ENCODE peak calls at places on chromosomes 1 and 21, in six cellular contexts. V is mesenchymal stem cell, C is H9, R is fibroblast of lung, H is IMR-90, K is trophoblast cell. J is an unnamed sample.

GRCh38 chr1:53957231-53957818 is 11.2 kb downstream of the LRRC42 start:
- DNase-seq in V (peak; percentile 51), R (peak; percentile 75), K (peak; percentile 76), C (no peak), H (peak; percentile 64), J (no peak)

GRCh38 chr1:41383094-41383852 is 22.0 kb downstream of the FOXO6 start:
- DNase-seq in V (peak; percentile 80), H (peak; percentile 31), R (peak; percentile 55), C (no peak), K (no peak), J (no peak)

GRCh38 chr1:176187001-176187400 is 20.1 kb downstream of the COP1 start:
- DNase-seq in V (peak; percentile 13), K (no peak), R (no peak), H (no peak), C (no peak), J (no peak)

GRCh38 chr1:58287894-58288623 is 258.5 kb downstream of the OMA1 start:
- DNase-seq in H (no peak), C (no peak), V (no peak), K (no peak), R (no peak), J (no peak)

GRCh38 chr1:32215629-32216505 is 6.3 kb downstream of the TMEM234 start:
- DNase-seq in H (peak; percentile 66), R (peak; percentile 47), V (peak; percentile 76), K (peak; percentile 43), C (peak; percentile 77), J (no peak)

GRCh38 chr1:230869499-230869898 is 1.2 kb upstream of the C1orf198 start:
- DNase-seq in H (peak; percentile 71), K (no peak), R (peak; percentile 74), V (peak; percentile 46), C (no peak), J (no peak)

GRCh38 chr1:94335950-94336349 is 82.2 kb upstream of the ABCD3 start:
- DNase-seq in R (peak; percentile 87), H (peak; percentile 95), C (peak; percentile 67), K (peak; percentile 71), V (peak; percentile 90), J (no peak)

GRCh38 chr1:64572222-64572900 is 102.4 kb downstream of the CACHD1 start:
- DNase-seq in R (no peak), C (peak; percentile 56), V (no peak), H (no peak), K (no peak), J (no peak)

GRCh38 chr1:32684167-32684811 is 18.3 kb downstream of the SYNC start:
- DNase-seq in C (no peak), V (peak; percentile 23), H (peak; percentile 74), K (no peak), R (peak; percentile 37), J (peak; percentile 22)

GRCh38 chr1:64302971-64303370 is 99.5 kb downstream of the UBE2U start:
- DNase-seq in K (no peak), R (peak; percentile 73), H (peak; percentile 20), C (no peak), V (no peak), J (no peak)

GRCh38 chr21:26840912-26841311 is 4.3 kb downstream of the ADAMTS1 start:
- DNase-seq in R (peak; percentile 76), H (peak; percentile 76), C (no peak), V (peak; percentile 68), K (peak; percentile 79), J (no peak)

GRCh38 chr1:167802235-167802634 is 80.5 kb downstream of the MPZL1 start:
- DNase-seq in K (no peak), C (no peak), H (no peak), V (no peak), R (no peak), J (no peak)

GRCh38 chr1:58977595-58977994 is 193.7 kb upstream of the JUN start:
- DNase-seq in V (no peak), K (no peak), R (no peak), C (no peak), H (no peak), J (no peak)

GRCh38 chr1:102550729-102551384 is 554.1 kb upstream of the OLFM3 start:
- DNase-seq in K (peak; percentile 6), H (peak; percentile 9), R (peak; percentile 8), V (peak; percentile 27), C (peak; percentile 90), J (no peak)

GRCh38 chr1:227712648-227713047 is 22.5 kb downstream of the JMJD4 start:
- DNase-seq in K (no peak), V (no peak), C (no peak), H (no peak), R (no peak), J (no peak)

GRCh38 chr1:8374812-8375211 is 56.9 kb downstream of the SLC45A1 start:
- DNase-seq in K (no peak), C (peak; percentile 62), R (peak; percentile 28), H (peak; percentile 56), V (no peak), J (no peak)
- H3K9ac ChIP-seq in K (no peak overlapping the region), C (no peak overlapping the region), R (no peak overlapping the region), H (no peak overlapping the region), V (peak overlapping the region; percentile 79), J (no peak overlapping the region)

DNA sequence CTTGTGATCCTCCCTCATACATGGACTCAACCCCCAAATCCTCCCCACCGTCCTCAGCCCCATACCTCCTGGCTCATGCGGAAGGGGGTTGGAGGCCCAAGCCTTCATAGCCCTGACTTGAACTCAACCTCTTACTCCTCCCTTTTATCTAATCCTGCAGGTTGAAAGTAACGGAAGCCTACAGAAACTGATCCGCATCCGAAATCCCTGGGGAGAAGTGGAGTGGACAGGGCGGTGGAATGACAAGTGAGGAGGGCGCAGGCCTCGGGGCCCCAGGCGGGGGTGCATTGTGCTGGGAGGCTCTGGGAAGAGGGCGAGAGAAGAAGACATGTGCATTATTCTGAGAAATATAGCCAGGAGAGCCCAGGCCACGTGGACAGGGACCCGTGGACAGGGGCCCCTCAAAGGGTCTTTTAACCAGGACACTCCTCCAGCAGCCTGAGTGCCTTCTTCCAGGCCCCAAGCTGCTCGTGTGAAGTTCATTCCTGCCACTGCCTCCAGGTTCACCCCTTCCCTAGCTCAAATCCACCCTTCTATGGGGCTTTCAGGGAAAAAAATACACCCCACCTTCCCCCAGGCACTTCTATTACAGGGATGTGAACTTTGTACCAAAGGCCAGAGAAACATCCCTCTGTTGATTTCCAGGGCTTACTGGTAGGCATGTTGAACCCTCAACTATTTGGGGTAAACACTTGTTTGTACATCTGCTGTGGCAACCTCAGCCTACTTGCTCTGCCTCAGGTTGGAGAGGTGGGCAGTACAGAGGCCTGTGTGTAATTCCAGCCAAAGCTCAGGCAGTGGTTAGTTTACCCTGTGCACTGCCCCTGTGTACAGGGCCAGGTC is 38.6 kb downstream of the CAPN2 start:
- DNase-seq in R (no peak), C (no peak), K (no peak), H (no peak), V (no peak), J (no peak)
- H3K9ac ChIP-seq in R (no peak overlapping the region), C (no peak overlapping the region), K (no peak overlapping the region), H (no peak overlapping the region), V (no peak overlapping the region), J (no peak overlapping the region)

GRCh38 chr1:2134232-2134603 is 60.4 kb downstream of the FAAP20 start:
- DNase-seq in C (no peak), K (no peak), V (no peak), H (no peak), R (no peak), J (no peak)

GRCh38 chr1:2134604-2135307 is 59.8 kb downstream of the FAAP20 start:
- DNase-seq in K (peak; percentile 87), R (no peak), H (no peak), V (no peak), C (no peak), J (peak; percentile 81)

GRCh38 chr1:2132222-2133038 is 62.1 kb downstream of the FAAP20 start:
- DNase-seq in H (peak; percentile 85), R (peak; percentile 75), C (peak; percentile 79), V (peak; percentile 57), K (peak; percentile 87), J (peak; percentile 80)

GRCh38 chr1:2133039-2133878 is 61.3 kb downstream of the FAAP20 start:
- DNase-seq in V (peak; percentile 98), K (peak; percentile 100), C (peak; percentile 98), R (peak; percentile 93), H (peak; percentile 99), J (peak; percentile 99)

DNA sequence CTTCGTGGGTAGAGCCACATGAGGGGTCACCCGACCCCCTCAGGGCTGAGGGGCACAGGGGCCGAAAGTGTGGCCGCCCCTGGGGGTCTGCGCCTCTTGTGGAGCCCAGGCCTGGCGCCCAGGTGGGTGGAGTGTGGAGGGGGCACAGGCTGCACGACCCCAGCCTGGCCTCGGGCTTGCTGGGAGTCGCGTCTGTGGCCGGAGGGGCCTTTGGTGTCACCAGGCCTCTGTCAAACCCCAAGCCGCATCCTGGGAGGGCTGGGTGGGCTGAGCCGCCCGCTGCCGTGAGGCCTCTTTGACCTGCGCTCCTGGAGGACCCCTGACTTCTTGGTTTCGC is 60.7 kb downstream of the FAAP20 start:
- DNase-seq in V (no peak), R (no peak), C (no peak), K (no peak), H (no peak), J (peak; percentile 87)
- H3K9ac ChIP-seq in V (peak overlapping the region; percentile 90), R (peak overlapping the region; percentile 72), C (no peak overlapping the region), K (no peak overlapping the region), H (peak overlapping the region; percentile 67), J (peak overlapping the region; percentile 40)

GRCh38 chr1:145962157-145963102 is 1.9 kb downstream of the ANKRD34A start:
- DNase-seq in K (no peak), V (peak; percentile 43), C (no peak), H (no peak), R (no peak), J (peak; percentile 86)

GRCh38 chr1:145961425-145962156 is 2.8 kb downstream of the ANKRD34A start:
- DNase-seq in R (no peak), H (no peak), C (no peak), V (peak; percentile 53), K (no peak), J (peak; percentile 86)

GRCh38 chr1:145960468-145961108 is 2.8 kb upstream of the LIX1L start:
- DNase-seq in K (peak; percentile 56), H (peak; percentile 51), R (peak; percentile 64), C (peak; percentile 92), V (peak; percentile 83), J (peak; percentile 94)

GRCh38 chr1:145959957-145960467 is 2.2 kb upstream of the LIX1L start:
- DNase-seq in C (no peak), K (no peak), R (no peak), V (no peak), H (no peak), J (no peak)

DNA sequence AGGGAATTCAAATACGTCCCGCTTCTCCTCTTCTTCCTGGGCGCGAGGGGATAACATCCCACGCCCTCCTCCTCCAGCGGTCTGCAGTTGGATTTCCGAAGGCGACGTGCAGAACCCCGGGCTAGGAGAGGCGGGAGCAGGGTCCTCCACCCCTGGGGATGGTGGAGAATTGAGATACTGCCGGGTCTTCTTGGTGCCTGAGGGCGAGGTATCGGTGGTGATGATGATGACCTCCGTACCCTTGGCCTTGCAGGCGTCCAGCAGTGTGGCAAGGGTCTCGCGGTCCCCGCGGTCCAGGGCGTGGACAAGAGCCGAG is 3.2 kb upstream of the LIX1L start:
- DNase-seq in K (no peak), R (no peak), H (no peak), C (no peak), V (no peak), J (no peak)
- H3K9ac ChIP-seq in K (no peak overlapping the region), R (peak overlapping the region; percentile 41), H (peak overlapping the region; percentile 91), C (no peak overlapping the region), V (peak overlapping the region; percentile 85), J (peak overlapping the region; percentile 86)

J was measured in kidney.